ENCODE peak calls at places on chromosomes 2 and 18, in four cellular contexts. One of them, this sample, is unnamed.

GRCh38 chr2:207241198-207241597 is 75.5 kb upstream of the KLF7 start:
- DNase-seq in activated T-cell treated with anti-CD3 and anti-CD28 coated beads, Interleukin-2, amount 50 U/mL, for 48 hours: peak
- DNase-seq in ACHN: no peak
- DNase-seq in endothelial cell: no peak
- DNase-seq in this sample: no peak

GRCh38 chr2:108593547-108594098 is 59.4 kb downstream of the LIMS1 start:
- DNase-seq in activated T-cell treated with anti-CD3 and anti-CD28 coated beads, Interleukin-2, amount 50 U/mL, for 48 hours: no peak
- DNase-seq in ACHN: peak
- DNase-seq in endothelial cell: no peak
- DNase-seq in this sample: no peak

GRCh38 chr18:52190630-52191029 is 149.4 kb upstream of the DCC start:
- DNase-seq in activated T-cell treated with anti-CD3 and anti-CD28 coated beads, Interleukin-2, amount 50 U/mL, for 48 hours: no peak
- DNase-seq in ACHN: no peak
- DNase-seq in endothelial cell: no peak
- DNase-seq in this sample: no peak

GRCh38 chr18:79540161-79540913 is 139.3 kb upstream of the CTDP1 start:
- DNase-seq in activated T-cell treated with anti-CD3 and anti-CD28 coated beads, Interleukin-2, amount 50 U/mL, for 48 hours: no peak
- DNase-seq in ACHN: no peak
- DNase-seq in endothelial cell: no peak
- DNase-seq in this sample: peak

GRCh38 chr2:149787206-149787605 is 199.6 kb upstream of the MMADHC start:
- DNase-seq in activated T-cell treated with anti-CD3 and anti-CD28 coated beads, Interleukin-2, amount 50 U/mL, for 48 hours: no peak
- DNase-seq in ACHN: no peak
- DNase-seq in endothelial cell: no peak
- DNase-seq in this sample: no peak

GRCh38 chr18:49025767-49026500 is 75.2 kb upstream of the SMAD7 start:
- DNase-seq in activated T-cell treated with anti-CD3 and anti-CD28 coated beads, Interleukin-2, amount 50 U/mL, for 48 hours: no peak
- DNase-seq in ACHN: no peak
- DNase-seq in endothelial cell: no peak
- DNase-seq in this sample: no peak

GRCh38 chr2:112824701-112825099 is 11.9 kb downstream of the IL1B start:
- DNase-seq in activated T-cell treated with anti-CD3 and anti-CD28 coated beads, Interleukin-2, amount 50 U/mL, for 48 hours: no peak
- DNase-seq in ACHN: no peak
- DNase-seq in endothelial cell: no peak
- DNase-seq in this sample: no peak

GRCh38 chr2:102190425-102191107 is 3.7 kb downstream of the IL1RL2 start:
- DNase-seq in activated T-cell treated with anti-CD3 and anti-CD28 coated beads, Interleukin-2, amount 50 U/mL, for 48 hours: no peak
- DNase-seq in ACHN: peak
- DNase-seq in endothelial cell: no peak
- DNase-seq in this sample: no peak

GRCh38 chr2:20422679-20423271 is 24.1 kb upstream of the RHOB start:
- DNase-seq in activated T-cell treated with anti-CD3 and anti-CD28 coated beads, Interleukin-2, amount 50 U/mL, for 48 hours: no peak
- DNase-seq in ACHN: peak
- DNase-seq in endothelial cell: no peak
- DNase-seq in this sample: peak

GRCh38 chr2:9422321-9423099 is 818 bp downstream of the ITGB1BP1 start:
- DNase-seq in activated T-cell treated with anti-CD3 and anti-CD28 coated beads, Interleukin-2, amount 50 U/mL, for 48 hours: peak
- DNase-seq in ACHN: peak
- DNase-seq in endothelial cell: peak
- DNase-seq in this sample: peak

GRCh38 chr2:235498556-235499305 is 4.9 kb downstream of the AGAP1 start:
- DNase-seq in activated T-cell treated with anti-CD3 and anti-CD28 coated beads, Interleukin-2, amount 50 U/mL, for 48 hours: no peak
- DNase-seq in ACHN: peak
- DNase-seq in endothelial cell: peak
- DNase-seq in this sample: peak

GRCh38 chr2:7480431-7480830 is 563.2 kb downstream of the RNF144A start:
- DNase-seq in activated T-cell treated with anti-CD3 and anti-CD28 coated beads, Interleukin-2, amount 50 U/mL, for 48 hours: no peak
- DNase-seq in ACHN: no peak
- DNase-seq in endothelial cell: no peak
- DNase-seq in this sample: no peak

GRCh38 chr2:232278534-232278933 is 100.0 kb upstream of the ALPP start:
- DNase-seq in activated T-cell treated with anti-CD3 and anti-CD28 coated beads, Interleukin-2, amount 50 U/mL, for 48 hours: no peak
- DNase-seq in ACHN: no peak
- DNase-seq in endothelial cell: no peak
- DNase-seq in this sample: no peak

GRCh38 chr2:182242561-182242960 is 184.3 kb downstream of the PDE1A start:
- DNase-seq in activated T-cell treated with anti-CD3 and anti-CD28 coated beads, Interleukin-2, amount 50 U/mL, for 48 hours: no peak
- DNase-seq in ACHN: no peak
- DNase-seq in endothelial cell: no peak
- DNase-seq in this sample: no peak

GRCh38 chr18:58454406-58455061 is 174.4 kb downstream of the ALPK2 start:
- DNase-seq in activated T-cell treated with anti-CD3 and anti-CD28 coated beads, Interleukin-2, amount 50 U/mL, for 48 hours: no peak
- DNase-seq in ACHN: no peak
- DNase-seq in endothelial cell: no peak
- DNase-seq in this sample: no peak

GRCh38 chr2:177383935-177384334 is 8.6 kb upstream of the AGPS start:
- DNase-seq in activated T-cell treated with anti-CD3 and anti-CD28 coated beads, Interleukin-2, amount 50 U/mL, for 48 hours: no peak
- DNase-seq in ACHN: no peak
- DNase-seq in endothelial cell: no peak
- DNase-seq in this sample: no peak

GRCh38 chr2:238026953-238027505 is 33.8 kb upstream of the SCLY start:
- DNase-seq in activated T-cell treated with anti-CD3 and anti-CD28 coated beads, Interleukin-2, amount 50 U/mL, for 48 hours: no peak
- DNase-seq in ACHN: no peak
- DNase-seq in endothelial cell: no peak
- DNase-seq in this sample: no peak

GRCh38 chr2:200788129-200788718 is 23.5 kb upstream of the BZW1 start:
- DNase-seq in activated T-cell treated with anti-CD3 and anti-CD28 coated beads, Interleukin-2, amount 50 U/mL, for 48 hours: no peak
- DNase-seq in ACHN: no peak
- DNase-seq in endothelial cell: no peak
- DNase-seq in this sample: no peak